ENCODE peak calls at places on chromosomes 16 and 17, in seven cellular contexts. O is prostate gland; E is effector memory CD4-positive, alpha-beta T cell; D is heart right ventricle; V is tibial artery; S is fibroblast of lung; G is spleen. X is an unnamed sample. For H3K4me1, the result is how much of the 10 kb centered on the place peaks cover.

GRCh38 chr17:35053204-35053603 is 10.3 kb downstream of the RFFL start:
- DNase-seq in G (no peak), E (no peak), O (no peak), S (peak), D (no peak), V (no peak), X (no peak)

GRCh38 chr16:47162670-47163420 is 19.1 kb upstream of the NETO2 start:
- DNase-seq in E (no peak), S (peak), V (no peak), D (no peak), O (no peak), G (no peak), X (no peak)

GRCh38 chr16:85347213-85347591 is 234.9 kb upstream of the CIBAR2 start:
- DNase-seq in V (no peak), O (peak), E (no peak), S (no peak), D (no peak), G (no peak), X (no peak)

GRCh38 chr16:8849411-8850011 is 19.3 kb downstream of the CARHSP1 start:
- DNase-seq in S (peak), E (no peak), V (no peak), D (peak), O (no peak), G (peak), X (no peak)

GRCh38 chr17:5553479-5553878 is 30.8 kb downstream of the NLRP1 start:
- DNase-seq in V (no peak), E (no peak), S (no peak), G (no peak), D (no peak), O (no peak), X (no peak)

GRCh38 chr16:27690604-27691003 is 140.7 kb downstream of the KATNIP start:
- DNase-seq in V (no peak), E (no peak), O (no peak), G (no peak), S (peak), D (no peak), X (no peak)

GRCh38 chr17:14078027-14078426 is 8.7 kb downstream of the COX10 start:
- DNase-seq in E (no peak), O (no peak), S (no peak), V (no peak), G (no peak), D (peak), X (no peak)

GRCh38 chr17:74992223-74992622 is 4.8 kb downstream of the CDR2L start:
- DNase-seq in S (no peak), O (no peak), E (no peak), V (no peak), D (no peak), G (no peak), X (no peak)

GRCh38 chr17:76404256-76404655 is 19.8 kb downstream of the SPHK1 start:
- DNase-seq in D (no peak), S (no peak), O (no peak), E (no peak), G (peak), V (no peak), X (no peak)

GRCh38 chr17:6711081-6711674 is 2.0 kb downstream of the SLC13A5 start:
- DNase-seq in E (no peak), G (no peak), O (no peak), D (no peak), V (no peak), S (peak), X (no peak)

GRCh38 chr17:1123397-1124237 is 56.2 kb downstream of the ABR start:
- DNase-seq in O (no peak), G (no peak), E (no peak), V (no peak), D (no peak), S (no peak), X (no peak)

GRCh38 chr17:67290994-67291362 is 46.0 kb upstream of the HELZ start:
- DNase-seq in O (no peak), V (no peak), S (no peak), D (peak), E (no peak), G (no peak), X (no peak)

GRCh38 chr16:10525214-10525825 is 55.1 kb downstream of the EMP2 start:
- DNase-seq in D (no peak), G (no peak), V (no peak), O (peak), E (no peak), S (no peak), X (no peak)

GRCh38 chr17:15361151-15361550 is 19.8 kb upstream of the TEKT3 start:
- DNase-seq in G (no peak), D (no peak), E (no peak), O (no peak), S (peak), V (no peak), X (no peak)

GRCh38 chr17:75504347-75505151 is 10.8 kb downstream of the CASKIN2 start:
- DNase-seq in D (no peak), E (no peak), G (peak), O (no peak), S (no peak), V (no peak), X (peak)

DNA sequence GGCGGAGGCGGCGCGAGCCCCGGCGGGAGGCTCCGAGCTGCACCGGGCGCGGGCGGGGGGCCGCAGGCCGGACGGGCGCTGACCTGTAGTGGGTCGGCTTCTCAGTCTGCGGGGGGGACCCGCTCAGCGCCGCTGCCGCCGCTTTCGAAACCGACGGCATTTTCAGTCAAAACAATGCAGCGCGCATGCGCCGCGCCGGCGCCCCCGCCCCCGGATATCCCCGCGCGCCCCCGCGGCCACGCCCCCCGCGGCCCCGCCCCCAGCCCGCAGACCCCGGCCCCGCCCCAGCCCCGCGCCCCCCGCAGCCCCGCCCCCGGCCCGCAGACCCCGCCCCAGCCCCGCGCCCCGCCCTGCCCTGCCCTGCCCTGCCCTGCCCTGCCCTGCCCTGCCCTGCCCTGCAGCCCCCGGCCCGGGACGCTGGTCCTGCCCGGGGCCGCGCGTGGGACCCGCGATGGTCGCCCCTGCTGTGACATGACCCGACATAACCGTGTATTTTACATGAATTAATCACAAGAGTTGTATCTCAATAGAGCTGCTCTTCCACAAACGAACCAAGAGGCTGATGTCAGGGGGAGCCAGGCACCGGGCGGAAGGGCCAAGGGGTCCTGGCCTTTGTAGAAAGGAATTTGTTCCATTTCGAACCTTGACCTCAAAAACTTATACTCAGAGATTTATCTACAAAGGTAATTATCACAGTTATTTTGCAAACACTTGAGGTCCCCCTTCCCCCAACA is at the start of gene UNKL:
- DNase-seq in S (peak), O (peak), D (peak), E (peak), V (peak), G (peak), X (peak)
- H3K4me1 ChIP-seq in S (under half), O (under half), D (under half), E (under half), V (under half), G (half or more), X (under half)

GRCh38 chr17:50189396-50190277 is 11.8 kb downstream of the COL1A1 start:
- DNase-seq in O (no peak), S (peak), E (no peak), G (no peak), V (no peak), D (no peak), X (no peak)
- H3K4me1 ChIP-seq in O (under half), S (under half), E (under half), G (under half), V (under half), D (under half), X (under half)

DNA sequence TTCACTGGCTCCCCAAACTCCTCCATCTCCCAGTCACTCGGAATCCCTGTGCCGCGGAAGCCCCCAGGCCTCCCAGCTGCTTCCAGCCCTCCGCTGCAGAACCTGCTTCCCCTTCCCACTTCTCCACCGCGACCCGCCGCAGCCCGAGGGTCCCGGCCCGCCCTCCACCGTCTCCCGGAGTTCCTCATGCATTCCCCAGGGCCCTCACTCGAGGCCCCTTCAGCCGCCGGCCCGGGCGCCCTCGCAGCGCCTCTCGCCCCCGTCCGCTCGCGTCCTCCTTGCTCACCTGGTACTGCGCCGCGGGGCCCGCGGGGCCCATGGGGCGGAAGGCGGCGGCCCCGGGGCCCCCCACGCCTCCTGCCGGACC is 329 bp downstream of the SMARCD2 start:
- DNase-seq in D (peak), E (no peak), G (peak), O (peak), V (peak), S (no peak), X (peak)
- H3K4me1 ChIP-seq in D (under half), E (under half), G (half or more), O (under half), V (half or more), S (under half), X (half or more)

GRCh38 chr16:66687906-66688625 is 8.5 kb downstream of the CMTM4 start:
- DNase-seq in O (no peak), V (no peak), G (no peak), E (no peak), S (no peak), D (no peak), X (no peak)
- H3K4me1 ChIP-seq in O (under half), V (under half), G (under half), E (under half), S (under half), D (under half), X (under half)

GRCh38 chr17:40340327-40340726 is 24.2 kb downstream of the GJD3 start:
- DNase-seq in V (no peak), E (no peak), G (no peak), O (no peak), S (no peak), D (no peak), X (no peak)
- H3K4me1 ChIP-seq in V (half or more), E (half or more), G (half or more), O (under half), S (under half), D (under half), X (under half)

GRCh38 chr17:29008591-29008990 is 2.8 kb upstream of the SEZ6 start:
- DNase-seq in V (no peak), E (no peak), S (no peak), O (no peak), G (no peak), D (no peak), X (no peak)

GRCh38 chr17:29010586-29010985 is 4.8 kb upstream of the SEZ6 start:
- DNase-seq in S (no peak), E (no peak), D (no peak), G (no peak), O (no peak), V (no peak), X (no peak)

GRCh38 chr17:29010129-29010528 is 4.3 kb upstream of the SEZ6 start:
- DNase-seq in S (no peak), D (no peak), E (no peak), V (no peak), O (no peak), G (no peak), X (no peak)

GRCh38 chr17:29014716-29015115 is 8.9 kb upstream of the SEZ6 start:
- DNase-seq in E (no peak), S (no peak), O (no peak), D (no peak), V (no peak), G (no peak), X (no peak)

GRCh38 chr17:29012535-29012934 is 6.7 kb upstream of the SEZ6 start:
- DNase-seq in G (no peak), V (no peak), D (no peak), O (no peak), E (no peak), S (no peak), X (no peak)
- H3K4me1 ChIP-seq in G (under half), V (under half), D (under half), O (under half), E (under half), S (under half), X (under half)

GRCh38 chr17:57985675-57985974 is 2.4 kb downstream of the VEZF1 start:
- DNase-seq in O (no peak), S (peak), E (no peak), G (no peak), D (no peak), V (no peak), X (no peak)
- H3K4me1 ChIP-seq in O (under half), S (under half), E (under half), G (half or more), D (under half), V (half or more), X (under half)

X was measured in thyroid gland.